ENCODE peak calls at places on chromosomes 6 and 20, in five cellular contexts. F, A, Y, B and L are unnamed samples.

GRCh38 chr20:25030007-25030648 is 27.8 kb downstream of the ACSS1 start:
- DNase-seq in F (no peak), A (no peak), Y (no peak), B (no peak), L (no peak)

GRCh38 chr20:5703542-5704215 is 46.5 kb upstream of the SHLD1 start:
- DNase-seq in F (no peak), A (no peak), Y (no peak), B (no peak), L (no peak)

GRCh38 chr20:47293524-47294157 is 62.9 kb downstream of the ZMYND8 start:
- DNase-seq in F (no peak), A (no peak), Y (no peak), B (no peak), L (no peak)

GRCh38 chr6:32785781-32786533 is 22.6 kb upstream of the HLA-DQB2 start:
- DNase-seq in F (no peak), A (no peak), Y (peak), B (peak), L (no peak)

GRCh38 chr6:150751296-150751695 is 114.2 kb upstream of the MTHFD1L start:
- DNase-seq in F (no peak), A (no peak), Y (peak), B (no peak), L (no peak)

GRCh38 chr6:51292659-51293058 is 474.0 kb downstream of the TFAP2B start:
- DNase-seq in F (no peak), A (no peak), Y (peak), B (no peak), L (no peak)

GRCh38 chr6:36769676-36770499 is 69.4 kb downstream of the CPNE5 start:
- DNase-seq in F (no peak), A (no peak), Y (peak), B (no peak), L (peak)

GRCh38 chr6:115370202-115370601 is 690.5 kb downstream of the FRK start:
- DNase-seq in F (no peak), A (no peak), Y (no peak), B (no peak), L (no peak)

GRCh38 chr6:112300888-112301287 is 46.2 kb upstream of the RFPL4B start:
- DNase-seq in F (no peak), A (no peak), Y (no peak), B (no peak), L (no peak)

GRCh38 chr6:82766476-82766875 is 299.2 kb downstream of the UBE3D start:
- DNase-seq in F (no peak), A (no peak), Y (peak), B (peak), L (no peak)

GRCh38 chr6:50905297-50905696 is 86.6 kb downstream of the TFAP2B start:
- DNase-seq in F (no peak), A (no peak), Y (no peak), B (peak), L (no peak)

GRCh38 chr6:139763468-139764214 is 389.2 kb upstream of the CITED2 start:
- DNase-seq in F (no peak), A (no peak), Y (no peak), B (no peak), L (no peak)

GRCh38 chr6:20826378-20826777 is 292.1 kb downstream of the CDKAL1 start:
- DNase-seq in F (no peak), A (no peak), Y (peak), B (no peak), L (no peak)

GRCh38 chr20:33005132-33005566 is 916 bp upstream of the SUN5 start:
- DNase-seq in F (no peak), A (no peak), Y (no peak), B (no peak), L (no peak)

GRCh38 chr20:61295726-61296628 is 43.9 kb downstream of the CDH4 start:
- DNase-seq in F (no peak), A (no peak), Y (peak), B (peak), L (no peak)

GRCh38 chr20:37651932-37652331 is 41.9 kb upstream of the CTNNBL1 start:
- DNase-seq in F (no peak), A (peak), Y (peak), B (peak), L (no peak)

GRCh38 chr20:40571625-40572024 is 117.4 kb downstream of the MAFB start:
- DNase-seq in F (no peak), A (no peak), Y (no peak), B (no peak), L (no peak)

GRCh38 chr20:61543086-61543485 is 291.0 kb downstream of the CDH4 start:
- DNase-seq in F (no peak), A (no peak), Y (no peak), B (no peak), L (no peak)

GRCh38 chr6:41347349-41348050 is 12.1 kb downstream of the NCR2 start:
- DNase-seq in F (no peak), A (no peak), Y (no peak), B (no peak), L (no peak)

GRCh38 chr6:91965872-91966271 is 1379.0 kb upstream of the MAP3K7 start:
- DNase-seq in F (no peak), A (no peak), Y (no peak), B (no peak), L (no peak)

GRCh38 chr20:1383621-1384404 is 9.0 kb downstream of the FKBP1A start:
- DNase-seq in F (no peak), A (no peak), Y (no peak), B (no peak), L (no peak)

GRCh38 chr6:137958809-137959565 is 91.9 kb downstream of the TNFAIP3 start:
- DNase-seq in F (no peak), A (no peak), Y (peak), B (no peak), L (no peak)

GRCh38 chr20:56091635-56092180 is 86.4 kb upstream of the CBLN4 start:
- DNase-seq in F (no peak), A (no peak), Y (peak), B (peak), L (no peak)

GRCh38 chr6:3612341-3613041 is 139.0 kb downstream of the PXDC1 start:
- DNase-seq in F (no peak), A (no peak), Y (peak), B (peak), L (peak)

GRCh38 chr20:39253051-39253682 is 291.0 kb downstream of the DHX35 start:
- DNase-seq in F (no peak), A (no peak), Y (no peak), B (no peak), L (no peak)

GRCh38 chr6:144585217-144585814 is 300.2 kb downstream of the UTRN start:
- DNase-seq in F (no peak), A (no peak), Y (peak), B (peak), L (no peak)

GRCh38 chr6:165556116-165556843 is 106.8 kb downstream of the PDE10A start:
- DNase-seq in F (no peak), A (no peak), Y (no peak), B (peak), L (no peak)

GRCh38 chr20:63532449-63532971 is 4.7 kb downstream of the PTK6 start:
- DNase-seq in F (no peak), A (no peak), Y (no peak), B (no peak), L (peak)

GRCh38 chr6:150681992-150682391 is 82.3 kb downstream of the PLEKHG1 start:
- DNase-seq in F (no peak), A (no peak), Y (peak), B (no peak), L (no peak)

GRCh38 chr20:24470031-24470781 is 777 bp downstream of the SYNDIG1 start:
- DNase-seq in F (no peak), A (peak), Y (peak), B (no peak), L (no peak)

GRCh38 chr6:106702046-106702445 is 72.7 kb downstream of the QRSL1 start:
- DNase-seq in F (no peak), A (no peak), Y (no peak), B (no peak), L (no peak)

GRCh38 chr6:85111481-85112001 is 338.3 kb upstream of the NT5E start:
- DNase-seq in F (peak), A (no peak), Y (no peak), B (no peak), L (no peak)

GRCh38 chr6:111651185-111652034 is 45.7 kb upstream of the TRAF3IP2 start:
- DNase-seq in F (no peak), A (no peak), Y (no peak), B (no peak), L (no peak)

GRCh38 chr6:160357088-160357487 is 8.9 kb downstream of the SLC22A3 start:
- DNase-seq in F (no peak), A (no peak), Y (no peak), B (no peak), L (no peak)

GRCh38 chr6:11232968-11233626 is 629 bp upstream of the NEDD9 start:
- DNase-seq in F (no peak), A (no peak), Y (no peak), B (peak), L (peak)

DNA sequence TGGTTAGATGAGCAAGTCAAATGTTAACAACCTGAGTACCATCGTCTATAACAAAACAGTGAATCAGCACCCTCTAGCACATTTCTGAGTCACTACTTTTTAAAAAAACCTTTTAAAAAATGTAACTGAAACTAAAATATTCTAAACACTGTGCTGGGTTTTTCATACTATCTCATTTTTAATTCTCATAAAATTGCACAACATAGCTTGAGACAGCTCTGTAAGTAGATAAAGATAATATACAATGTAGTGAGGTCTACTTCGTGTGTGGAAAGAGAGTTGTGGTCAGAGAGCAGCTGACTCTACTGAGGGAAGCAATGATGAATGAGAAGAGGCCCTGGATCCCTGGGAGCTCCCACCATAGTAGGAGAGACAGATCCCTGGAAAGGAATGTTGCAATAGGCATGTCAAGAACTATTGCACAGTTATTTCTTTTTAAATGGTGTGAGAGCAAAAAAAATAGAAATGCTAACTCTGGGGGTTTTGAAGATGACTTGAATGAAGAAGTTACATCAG is 13.6 kb upstream of the CALHM6 start:
- DNase-seq in F (no peak), A (no peak), Y (peak), B (no peak), L (no peak)
- TF ChIP-seq CTCF in F (no peak), A (no peak), Y (no peak), B (no peak), L (no peak)

GRCh38 chr6:169326067-169326799 is 72.6 kb upstream of the THBS2 start:
- DNase-seq in F (no peak), A (no peak), Y (peak), B (no peak), L (no peak)
- TF ChIP-seq CTCF in F (no peak), A (peak), Y (peak), B (no peak), L (no peak)

GRCh38 chr20:13784271-13784892 is 337 bp downstream of the ESF1 start:
- DNase-seq in F (no peak), A (no peak), Y (no peak), B (peak), L (no peak)
- TF ChIP-seq CTCF in F (no peak), A (no peak), Y (no peak), B (no peak), L (no peak)

GRCh38 chr6:24391756-24392405 is 10.9 kb upstream of the MRS2 start:
- DNase-seq in F (no peak), A (no peak), Y (no peak), B (no peak), L (no peak)
- TF ChIP-seq CTCF in F (no peak), A (no peak), Y (no peak), B (no peak), L (no peak)

GRCh38 chr20:23078994-23079364 is 7.1 kb downstream of the CD93 start:
- DNase-seq in F (no peak), A (no peak), Y (no peak), B (no peak), L (no peak)
- TF ChIP-seq CTCF in F (no peak), A (no peak), Y (no peak), B (no peak), L (no peak)

DNA sequence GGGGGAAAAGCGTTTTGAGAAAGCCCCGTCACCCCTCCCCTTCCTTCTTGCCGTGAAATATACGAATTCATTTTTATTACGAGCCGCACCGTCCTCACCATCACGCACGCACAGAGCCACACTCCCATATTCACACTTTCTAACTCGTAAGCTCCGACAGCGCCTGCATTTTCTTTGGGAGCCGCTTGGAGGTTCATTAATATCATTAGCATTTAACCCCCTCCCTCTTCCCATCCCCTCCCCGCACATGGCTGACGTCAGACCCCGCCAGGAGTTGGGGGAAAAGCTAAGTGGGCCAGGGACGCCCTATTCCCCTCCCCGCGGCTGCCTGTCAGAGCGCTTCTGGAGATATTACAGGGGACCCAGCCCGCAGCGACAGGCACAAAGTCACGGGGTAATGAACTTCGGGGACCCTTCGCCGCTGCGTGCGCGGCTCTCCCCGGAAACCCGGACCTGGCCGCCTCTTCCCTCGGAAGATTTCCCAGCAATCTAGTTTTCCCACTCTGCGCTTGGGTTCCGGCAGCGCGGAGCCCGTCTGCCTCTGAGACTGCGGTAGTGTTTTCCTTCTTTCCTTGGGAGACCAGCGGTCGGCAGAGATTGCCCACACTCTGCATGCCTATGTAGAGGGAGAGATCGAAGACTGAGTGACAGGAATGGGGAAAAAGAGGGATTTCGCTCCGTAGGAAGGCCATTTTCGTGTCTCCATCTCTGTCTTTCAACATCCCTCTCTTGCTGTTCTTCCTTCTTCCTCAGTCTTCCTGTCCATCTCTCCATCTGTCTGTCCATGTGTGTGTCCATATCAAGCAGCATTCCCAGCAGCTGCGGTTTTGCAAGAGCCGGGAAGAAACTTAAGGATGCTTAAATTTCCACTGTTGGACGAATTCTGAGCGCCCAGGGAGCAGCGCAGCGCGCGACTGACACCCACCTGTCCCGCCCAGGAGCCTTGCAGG is at the start of gene NR2E1:
- DNase-seq in F (no peak), A (no peak), Y (peak), B (no peak), L (no peak)
- TF ChIP-seq CTCF in F (no peak), A (no peak), Y (no peak), B (no peak), L (no peak)